ENCODE peak calls at places on chromosome 9, in ten cellular contexts. K is NCI-H146, A is GM13976, X is SIG-M5, M is tibial nerve, U is WERI-Rb-1, F is HAP-1, S is upper lobe of right lung, P is B cell, L is right lobe of liver. V is an unnamed sample.

GRCh38 chr9:78397045-78397843 is 100.3 kb downstream of the PSAT1 start:
- DNase-seq in U (no peak), A (no peak), P (no peak), F (peak), X (no peak), L (no peak), K (peak), S (no peak), M (no peak), V (no peak)

GRCh38 chr9:108525214-108525613 is 330.6 kb downstream of the ACTL7B start:
- DNase-seq in X (no peak), K (no peak), S (no peak), A (no peak), P (no peak), U (no peak), M (no peak), F (no peak), L (no peak), V (no peak)

GRCh38 chr9:108057421-108058136 is 568.0 kb upstream of the KLF4 start:
- DNase-seq in S (no peak), F (no peak), U (no peak), M (no peak), A (no peak), P (no peak), L (no peak), X (peak), K (no peak), V (no peak)

GRCh38 chr9:130289711-130290241 is 24.2 kb downstream of the HMCN2 start:
- DNase-seq in P (no peak), L (peak), M (no peak), S (no peak), A (no peak), F (no peak), U (peak), K (no peak), X (no peak), V (peak)

GRCh38 chr9:17802249-17802857 is 223.5 kb downstream of the SH3GL2 start:
- DNase-seq in X (no peak), L (no peak), F (peak), S (no peak), P (no peak), U (no peak), K (peak), A (no peak), M (no peak), V (no peak)

GRCh38 chr9:110691002-110691549 is 22.5 kb downstream of the MUSK start:
- DNase-seq in X (no peak), S (no peak), A (no peak), P (no peak), K (no peak), F (no peak), M (no peak), L (no peak), U (no peak), V (no peak)

GRCh38 chr9:16221822-16222547 is 648.5 kb downstream of the BNC2 start:
- DNase-seq in A (no peak), F (peak), M (no peak), P (no peak), X (no peak), L (no peak), U (no peak), S (no peak), K (no peak), V (no peak)

GRCh38 chr9:91253488-91253887 is 108.2 kb downstream of the AUH start:
- DNase-seq in A (peak), K (peak), L (no peak), U (no peak), F (no peak), X (no peak), M (no peak), P (no peak), S (no peak), V (no peak)

GRCh38 chr9:127530206-127530941 is 79.1 kb downstream of the LRSAM1 start:
- DNase-seq in K (no peak), F (no peak), U (peak), P (no peak), X (no peak), M (no peak), S (no peak), L (no peak), A (no peak), V (no peak)

GRCh38 chr9:78273761-78274160 is 23.2 kb upstream of the PSAT1 start:
- DNase-seq in M (no peak), F (no peak), X (no peak), K (no peak), P (no peak), S (no peak), U (no peak), L (no peak), A (no peak), V (no peak)

GRCh38 chr9:119195521-119195920 is 173.7 kb downstream of the BRINP1 start:
- DNase-seq in P (no peak), S (no peak), M (no peak), K (no peak), A (no peak), X (no peak), F (no peak), L (no peak), U (no peak), V (no peak)

GRCh38 chr9:128819716-128820664 is 1.7 kb downstream of the ENDOG start:
- DNase-seq in P (no peak), A (no peak), U (peak), M (no peak), L (peak), S (no peak), K (peak), F (peak), X (no peak), V (no peak)

V was measured in chondrocyte.